ENCODE peak calls at places on chromosomes 11 and 22, in eight cellular contexts. W is T follicular helper cell; N is WTC11; V is prostate gland; J is Kasumi-1; Y is stimulated activated CD4-positive, alpha-beta T cell treated with anti-CD3 and anti-CD28 coated beads, Interleukin-15, amount 100 ng/mL, for 48 hours; L is iPS DF 19.7; I is NCI-H1417. F is an unnamed sample.

GRCh38 chr11:9138133-9138453 is 46.7 kb upstream of the SCUBE2 start:
- DNase-seq in W (no peak), N (no peak), V (no peak), J (no peak), Y (no peak), L (no peak), I (peak; percentile 96), F (no peak)

GRCh38 chr11:108685419-108686161 is 20.7 kb downstream of the DDX10 start:
- DNase-seq in W (no peak), N (no peak), V (no peak), J (no peak), Y (no peak), L (no peak), I (no peak), F (no peak)

GRCh38 chr11:73184953-73185671 is 33.0 kb upstream of the P2RY2 start:
- DNase-seq in W (peak; percentile 18), N (peak; percentile 78), V (peak; percentile 68), J (peak; percentile 85), Y (peak; percentile 38), L (no peak), I (peak; percentile 79), F (peak; percentile 88)

GRCh38 chr11:975824-976223 is 50.2 kb downstream of the AP2A2 start:
- DNase-seq in W (no peak), N (peak; percentile 72), V (no peak), J (peak; percentile 79), Y (no peak), L (peak; percentile 17), I (peak; percentile 2), F (no peak)

GRCh38 chr22:46064236-46064965 is 85.9 kb upstream of the PPARA start:
- DNase-seq in W (no peak), N (peak; percentile 7), V (no peak), J (no peak), Y (no peak), L (no peak), I (no peak), F (no peak)

GRCh38 chr11:78708388-78708787 is 133.7 kb upstream of the NARS2 start:
- DNase-seq in W (no peak), N (no peak), V (no peak), J (no peak), Y (no peak), L (no peak), I (no peak), F (no peak)

GRCh38 chr11:40166892-40167291 is 1292.6 kb downstream of the LRRC4C start:
- DNase-seq in W (no peak), N (no peak), V (no peak), J (no peak), Y (no peak), L (no peak), I (no peak), F (no peak)

GRCh38 chr11:121035823-121036222 is 11.9 kb downstream of the TBCEL start:
- DNase-seq in W (no peak), N (no peak), V (no peak), J (no peak), Y (no peak), L (no peak), I (no peak), F (no peak)

GRCh38 chr22:36324414-36324813 is 63.4 kb downstream of the MYH9 start:
- DNase-seq in W (no peak), N (no peak), V (no peak), J (no peak), Y (no peak), L (no peak), I (no peak), F (no peak)

GRCh38 chr11:72221386-72221785 is 3.2 kb upstream of the INPPL1 start:
- DNase-seq in W (no peak), N (no peak), V (no peak), J (no peak), Y (no peak), L (no peak), I (peak; percentile 51), F (peak; percentile 23)

GRCh38 chr11:61902313-61902712 is 11.0 kb upstream of the FADS3 start:
- DNase-seq in W (no peak), N (no peak), V (no peak), J (no peak), Y (no peak), L (no peak), I (no peak), F (no peak)

GRCh38 chr11:131154329-131154728 is 216.1 kb upstream of the NTM start:
- DNase-seq in W (no peak), N (no peak), V (no peak), J (no peak), Y (no peak), L (no peak), I (no peak), F (no peak)

GRCh38 chr22:19407649-19408606 is 23.6 kb downstream of the HIRA start:
- DNase-seq in W (no peak), N (no peak), V (no peak), J (no peak), Y (no peak), L (no peak), I (peak; percentile 54), F (no peak)

GRCh38 chr11:94305146-94305545 is 766 bp downstream of the IZUMO1R start:
- DNase-seq in W (no peak), N (no peak), V (no peak), J (no peak), Y (no peak), L (no peak), I (no peak), F (no peak)

GRCh38 chr11:12975149-12975548 is 34.0 kb upstream of the RASSF10 start:
- DNase-seq in W (no peak), N (no peak), V (no peak), J (peak; percentile 15), Y (no peak), L (no peak), I (no peak), F (no peak)

GRCh38 chr11:69166186-69167115 is 10.7 kb downstream of the SMIM38 start:
- DNase-seq in W (no peak), N (no peak), V (no peak), J (peak; percentile 90), Y (peak; percentile 41), L (peak; percentile 35), I (peak; percentile 56), F (no peak)

GRCh38 chr11:2574043-2574552 is 125.7 kb downstream of the KCNQ1OT1 start:
- DNase-seq in W (no peak), N (peak; percentile 9), V (no peak), J (no peak), Y (no peak), L (no peak), I (no peak), F (no peak)

GRCh38 chr22:19105867-19106802 is 16.1 kb downstream of the DGCR2 start:
- DNase-seq in W (peak; percentile 51), N (peak; percentile 45), V (no peak), J (no peak), Y (no peak), L (no peak), I (no peak), F (no peak)

GRCh38 chr11:102117472-102118113 is 7.3 kb downstream of the YAP1 start:
- DNase-seq in W (no peak), N (no peak), V (no peak), J (peak; percentile 15), Y (no peak), L (no peak), I (no peak), F (no peak)

GRCh38 chr11:116703421-116703820 is 69.4 kb downstream of the BUD13 start:
- DNase-seq in W (no peak), N (peak; percentile 60), V (no peak), J (no peak), Y (no peak), L (no peak), I (peak; percentile 91), F (no peak)

GRCh38 chr11:6596237-6596877 is 7.1 kb downstream of the RRP8 start:
- DNase-seq in W (no peak), N (no peak), V (no peak), J (no peak), Y (no peak), L (no peak), I (no peak), F (no peak)

GRCh38 chr11:9120659-9121350 is 29.4 kb upstream of the SCUBE2 start:
- DNase-seq in W (no peak), N (peak; percentile 72), V (no peak), J (no peak), Y (no peak), L (peak; percentile 40), I (no peak), F (no peak)

GRCh38 chr11:65496304-65497140 is 2.3 kb upstream of the MALAT1 start:
- DNase-seq in W (no peak), N (no peak), V (no peak), J (peak; percentile 55), Y (no peak), L (no peak), I (peak; percentile 68), F (no peak)

GRCh38 chr11:60867871-60868681 is 734 bp downstream of the ZP1 start:
- DNase-seq in W (no peak), N (no peak), V (no peak), J (no peak), Y (no peak), L (no peak), I (no peak), F (no peak)

GRCh38 chr11:118653684-118654390 is 25.6 kb downstream of the TREH start:
- DNase-seq in W (no peak), N (no peak), V (no peak), J (no peak), Y (no peak), L (no peak), I (no peak), F (no peak)

GRCh38 chr11:75913984-75914383 is 99.0 kb downstream of the UVRAG start:
- DNase-seq in W (no peak), N (no peak), V (no peak), J (no peak), Y (no peak), L (no peak), I (no peak), F (no peak)

GRCh38 chr22:22026157-22026831 is 43.7 kb upstream of the TOP3B start:
- DNase-seq in W (no peak), N (no peak), V (no peak), J (no peak), Y (no peak), L (no peak), I (no peak), F (no peak)

GRCh38 chr22:40033586-40034380 is 39.0 kb downstream of the FAM83F start:
- DNase-seq in W (no peak), N (no peak), V (no peak), J (no peak), Y (no peak), L (no peak), I (peak; percentile 58), F (no peak)

GRCh38 chr11:97963528-97964331 is 1057.0 kb upstream of the CNTN5 start:
- DNase-seq in W (no peak), N (no peak), V (no peak), J (peak; percentile 3), Y (no peak), L (no peak), I (no peak), F (no peak)

GRCh38 chr22:45422237-45422983 is 8.9 kb downstream of the RIBC2 start:
- DNase-seq in W (no peak), N (no peak), V (no peak), J (no peak), Y (no peak), L (no peak), I (no peak), F (no peak)

GRCh38 chr11:32817181-32817842 is 12.4 kb upstream of the PRRG4 start:
- DNase-seq in W (no peak), N (no peak), V (no peak), J (no peak), Y (no peak), L (no peak), I (no peak), F (no peak)

GRCh38 chr11:100861221-100861620 is 174.1 kb downstream of the ARHGAP42 start:
- DNase-seq in W (no peak), N (no peak), V (peak; percentile 38), J (no peak), Y (no peak), L (no peak), I (no peak), F (no peak)

GRCh38 chr11:29093416-29093815 is 923.4 kb downstream of the KCNA4 start:
- DNase-seq in W (no peak), N (no peak), V (no peak), J (no peak), Y (no peak), L (no peak), I (no peak), F (no peak)

GRCh38 chr11:125637840-125638239 is 12.9 kb downstream of the CHEK1 start:
- DNase-seq in W (no peak), N (no peak), V (no peak), J (no peak), Y (no peak), L (no peak), I (no peak), F (no peak)

F was measured in AML-193.